ENCODE peak calls at places on chromosomes 1 and 21, in seven cellular contexts. One of them, this sample, is unnamed.

GRCh38 chr21:28212056-28212455 is 780.6 kb downstream of the LTN1 start:
- DNase-seq in Panc1: no peak
- DNase-seq in OCI-LY7: no peak
- DNase-seq in BE2C: no peak
- DNase-seq in left ventricle myocardium inferior: no peak
- DNase-seq in cardiac muscle cell: no peak
- DNase-seq in adrenal gland: no peak
- DNase-seq in this sample: no peak

GRCh38 chr1:173410133-173410793 is 66.9 kb upstream of the PRDX6 start:
- DNase-seq in left ventricle myocardium inferior: no peak
- DNase-seq in cardiac muscle cell: peak; percentile 33
- DNase-seq in BE2C: no peak
- DNase-seq in Panc1: no peak
- DNase-seq in OCI-LY7: peak; percentile 42
- DNase-seq in adrenal gland: no peak
- DNase-seq in this sample: no peak

GRCh38 chr1:58983633-58984301 is 199.9 kb upstream of the JUN start:
- DNase-seq in adrenal gland: no peak
- DNase-seq in BE2C: no peak
- DNase-seq in cardiac muscle cell: no peak
- DNase-seq in OCI-LY7: no peak
- DNase-seq in Panc1: no peak
- DNase-seq in left ventricle myocardium inferior: no peak
- DNase-seq in this sample: no peak

GRCh38 chr1:154499446-154499845 is 2.6 kb upstream of the TDRD10 start:
- DNase-seq in cardiac muscle cell: no peak
- DNase-seq in left ventricle myocardium inferior: no peak
- DNase-seq in BE2C: no peak
- DNase-seq in Panc1: no peak
- DNase-seq in OCI-LY7: no peak
- DNase-seq in adrenal gland: no peak
- DNase-seq in this sample: peak; percentile 8

GRCh38 chr1:4794020-4794780 is 139.8 kb downstream of the AJAP1 start:
- DNase-seq in adrenal gland: no peak
- DNase-seq in OCI-LY7: no peak
- DNase-seq in Panc1: no peak
- DNase-seq in BE2C: peak; percentile 25
- DNase-seq in cardiac muscle cell: no peak
- DNase-seq in left ventricle myocardium inferior: no peak
- DNase-seq in this sample: no peak

GRCh38 chr1:65729308-65729707 is 63.4 kb upstream of the PDE4B start:
- DNase-seq in left ventricle myocardium inferior: no peak
- DNase-seq in adrenal gland: no peak
- DNase-seq in cardiac muscle cell: no peak
- DNase-seq in BE2C: no peak
- DNase-seq in Panc1: no peak
- DNase-seq in OCI-LY7: no peak
- DNase-seq in this sample: no peak

GRCh38 chr1:197981546-197981945 is 64.4 kb downstream of the LHX9 start:
- DNase-seq in BE2C: no peak
- DNase-seq in Panc1: no peak
- DNase-seq in cardiac muscle cell: no peak
- DNase-seq in left ventricle myocardium inferior: no peak
- DNase-seq in OCI-LY7: no peak
- DNase-seq in adrenal gland: no peak
- DNase-seq in this sample: no peak

GRCh38 chr1:161311595-161312181 is 1.9 kb upstream of the MPZ start:
- DNase-seq in adrenal gland: peak; percentile 29
- DNase-seq in OCI-LY7: no peak
- DNase-seq in BE2C: no peak
- DNase-seq in left ventricle myocardium inferior: no peak
- DNase-seq in cardiac muscle cell: no peak
- DNase-seq in Panc1: no peak
- DNase-seq in this sample: no peak

GRCh38 chr1:22291057-22291456 is 148.2 kb upstream of the WNT4 start:
- DNase-seq in OCI-LY7: no peak
- DNase-seq in Panc1: no peak
- DNase-seq in left ventricle myocardium inferior: no peak
- DNase-seq in BE2C: no peak
- DNase-seq in cardiac muscle cell: no peak
- DNase-seq in adrenal gland: no peak
- DNase-seq in this sample: no peak

GRCh38 chr1:113210248-113210647 is 137.2 kb downstream of the LRIG2 start:
- DNase-seq in adrenal gland: no peak
- DNase-seq in left ventricle myocardium inferior: no peak
- DNase-seq in BE2C: no peak
- DNase-seq in cardiac muscle cell: no peak
- DNase-seq in Panc1: no peak
- DNase-seq in OCI-LY7: no peak
- DNase-seq in this sample: peak; percentile 25

GRCh38 chr1:223175633-223176032 is 32.6 kb upstream of the TLR5 start:
- DNase-seq in left ventricle myocardium inferior: no peak
- DNase-seq in OCI-LY7: no peak
- DNase-seq in Panc1: no peak
- DNase-seq in BE2C: no peak
- DNase-seq in cardiac muscle cell: no peak
- DNase-seq in adrenal gland: no peak
- DNase-seq in this sample: no peak

DNA sequence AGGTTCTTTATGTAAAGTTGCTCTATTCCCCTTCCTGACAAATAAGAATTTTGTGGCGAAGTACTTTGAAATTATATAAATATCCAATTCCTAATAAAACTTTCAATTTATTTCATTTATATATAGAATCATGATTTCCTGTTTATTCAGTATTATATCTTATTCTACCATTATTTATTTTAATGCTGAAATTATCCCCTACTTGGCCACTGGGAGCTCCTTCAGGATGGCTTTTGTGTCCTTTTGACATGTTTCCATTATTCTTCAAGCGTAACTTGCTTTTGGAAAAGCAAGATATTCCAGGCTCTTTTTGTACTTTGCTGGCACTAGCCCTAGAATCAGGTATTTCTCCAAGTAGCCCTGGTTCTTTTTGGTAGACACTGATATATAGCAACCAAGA is 67.2 kb upstream of the CACYBP start:
- DNase-seq in cardiac muscle cell: no peak
- DNase-seq in BE2C: no peak
- DNase-seq in left ventricle myocardium inferior: no peak
- DNase-seq in OCI-LY7: no peak
- DNase-seq in adrenal gland: no peak
- DNase-seq in Panc1: no peak
- DNase-seq in this sample: no peak
- TF ChIP-seq CTCF in cardiac muscle cell: no peak
- TF ChIP-seq CTCF in BE2C: no peak
- TF ChIP-seq CTCF in left ventricle myocardium inferior: no peak
- TF ChIP-seq CTCF in OCI-LY7: peak; percentile 30
- TF ChIP-seq CTCF in adrenal gland: no peak
- TF ChIP-seq CTCF in Panc1: no peak
- TF ChIP-seq CTCF in this sample: no peak

GRCh38 chr1:46026531-46026930 is 105.9 kb downstream of the PIK3R3 start:
- DNase-seq in BE2C: no peak
- DNase-seq in adrenal gland: no peak
- DNase-seq in OCI-LY7: no peak
- DNase-seq in left ventricle myocardium inferior: no peak
- DNase-seq in Panc1: no peak
- DNase-seq in cardiac muscle cell: peak; percentile 71
- DNase-seq in this sample: no peak
- H3K36me3 ChIP-seq in BE2C: no peaks in the 10 kb centered on the region
- H3K36me3 ChIP-seq in adrenal gland: no peaks in the 10 kb centered on the region
- H3K36me3 ChIP-seq in OCI-LY7: peaks cover 90% of the 10 kb centered on the region
- H3K36me3 ChIP-seq in left ventricle myocardium inferior: peaks cover 67% of the 10 kb centered on the region
- H3K36me3 ChIP-seq in Panc1: peaks cover 4% of the 10 kb centered on the region
- H3K36me3 ChIP-seq in cardiac muscle cell: peaks cover 22% of the 10 kb centered on the region
- H3K36me3 ChIP-seq in this sample: peaks cover 4% of the 10 kb centered on the region

DNA sequence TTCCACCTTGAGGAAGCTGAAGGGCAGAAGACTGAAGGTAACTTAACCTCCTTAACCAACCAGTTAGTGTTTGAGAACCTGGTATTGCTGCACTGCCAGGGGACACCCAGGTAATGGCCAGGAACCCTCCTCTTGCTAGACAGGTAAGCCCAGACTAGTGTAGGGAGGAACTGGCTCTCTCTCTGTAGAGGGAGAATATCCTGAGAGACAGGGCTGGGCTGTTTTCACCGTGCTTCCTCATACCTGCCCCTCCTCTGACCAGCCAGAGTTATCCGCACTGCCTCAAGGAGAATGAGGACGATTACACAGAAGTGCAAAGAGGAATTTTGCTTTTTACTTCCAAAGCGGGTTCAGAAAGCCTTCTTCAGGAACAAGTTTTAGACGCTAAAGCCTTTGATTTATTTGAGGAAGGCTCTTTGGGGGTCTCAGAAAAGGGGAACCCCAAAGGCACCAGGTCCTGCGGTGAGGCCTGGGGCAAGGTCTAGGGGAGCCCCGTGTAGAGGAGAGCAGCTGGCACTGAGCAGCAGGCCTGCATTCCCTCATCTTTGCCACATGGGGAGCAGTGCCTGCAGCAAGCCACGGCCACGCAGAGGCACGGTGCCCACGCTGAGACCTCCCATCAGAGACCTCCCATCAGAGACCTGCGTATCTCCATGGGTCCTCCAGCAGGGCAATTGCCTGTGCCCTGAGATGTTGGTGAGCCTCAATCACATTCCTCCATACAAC is 13.5 kb downstream of the GNG4 start:
- DNase-seq in Panc1: no peak
- DNase-seq in BE2C: no peak
- DNase-seq in adrenal gland: no peak
- DNase-seq in cardiac muscle cell: no peak
- DNase-seq in OCI-LY7: no peak
- DNase-seq in left ventricle myocardium inferior: no peak
- DNase-seq in this sample: peak; percentile 18
- TF ChIP-seq CTCF in Panc1: no peak
- TF ChIP-seq CTCF in BE2C: no peak
- TF ChIP-seq CTCF in adrenal gland: no peak
- TF ChIP-seq CTCF in cardiac muscle cell: peak; percentile 3
- TF ChIP-seq CTCF in OCI-LY7: no peak
- TF ChIP-seq CTCF in left ventricle myocardium inferior: no peak
- TF ChIP-seq CTCF in this sample: peak; percentile 6

GRCh38 chr1:6596886-6597776 is 5.5 kb downstream of the KLHL21 start:
- DNase-seq in OCI-LY7: no peak
- DNase-seq in adrenal gland: no peak
- DNase-seq in left ventricle myocardium inferior: no peak
- DNase-seq in Panc1: no peak
- DNase-seq in BE2C: no peak
- DNase-seq in cardiac muscle cell: no peak
- DNase-seq in this sample: no peak

GRCh38 chr1:6593810-6594209 is 8.9 kb downstream of the KLHL21 start:
- DNase-seq in adrenal gland: no peak
- DNase-seq in Panc1: no peak
- DNase-seq in BE2C: no peak
- DNase-seq in OCI-LY7: no peak
- DNase-seq in left ventricle myocardium inferior: no peak
- DNase-seq in cardiac muscle cell: no peak
- DNase-seq in this sample: no peak

GRCh38 chr1:6596351-6596750 is 6.3 kb downstream of the KLHL21 start:
- DNase-seq in OCI-LY7: no peak
- DNase-seq in cardiac muscle cell: no peak
- DNase-seq in left ventricle myocardium inferior: no peak
- DNase-seq in BE2C: no peak
- DNase-seq in Panc1: no peak
- DNase-seq in adrenal gland: no peak
- DNase-seq in this sample: no peak

GRCh38 chr1:6592865-6593593 is 9.6 kb downstream of the KLHL21 start:
- DNase-seq in BE2C: no peak
- DNase-seq in OCI-LY7: no peak
- DNase-seq in left ventricle myocardium inferior: no peak
- DNase-seq in cardiac muscle cell: no peak
- DNase-seq in adrenal gland: no peak
- DNase-seq in Panc1: no peak
- DNase-seq in this sample: no peak

GRCh38 chr1:6594977-6595740 is 7.5 kb downstream of the KLHL21 start:
- DNase-seq in Panc1: no peak
- DNase-seq in OCI-LY7: no peak
- DNase-seq in cardiac muscle cell: no peak
- DNase-seq in BE2C: no peak
- DNase-seq in left ventricle myocardium inferior: no peak
- DNase-seq in adrenal gland: no peak
- DNase-seq in this sample: no peak
- H3K36me3 ChIP-seq in Panc1: peaks cover 2% of the 10 kb centered on the region
- H3K36me3 ChIP-seq in OCI-LY7: peaks cover 44% of the 10 kb centered on the region
- H3K36me3 ChIP-seq in cardiac muscle cell: peaks cover 53% of the 10 kb centered on the region
- H3K36me3 ChIP-seq in BE2C: peaks cover 39% of the 10 kb centered on the region
- H3K36me3 ChIP-seq in left ventricle myocardium inferior: peaks cover 91% of the 10 kb centered on the region
- H3K36me3 ChIP-seq in adrenal gland: no peaks in the 10 kb centered on the region
- H3K36me3 ChIP-seq in this sample: peaks cover 57% of the 10 kb centered on the region

DNA sequence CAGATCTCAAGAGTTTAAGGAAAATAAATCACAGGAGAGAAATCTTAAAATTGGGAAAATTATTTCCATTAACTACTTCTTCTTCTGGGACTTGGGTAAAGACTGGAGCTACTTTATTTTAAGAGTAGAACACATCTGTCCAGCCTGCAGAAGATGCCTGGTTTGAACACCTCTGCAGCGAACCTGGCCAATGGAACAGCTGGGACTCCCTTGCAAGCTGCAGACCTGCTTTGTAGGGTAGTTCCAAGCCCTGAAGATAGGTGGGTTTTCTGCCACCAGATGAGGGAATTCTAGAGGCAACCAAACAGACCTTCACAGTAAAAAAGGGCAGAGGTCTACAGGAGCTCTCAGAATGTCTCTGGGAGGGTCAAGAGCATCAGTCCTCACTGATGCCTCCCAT is 86.5 kb upstream of the CACNA1E start:
- DNase-seq in BE2C: no peak
- DNase-seq in cardiac muscle cell: no peak
- DNase-seq in Panc1: no peak
- DNase-seq in OCI-LY7: no peak
- DNase-seq in left ventricle myocardium inferior: no peak
- DNase-seq in adrenal gland: no peak
- DNase-seq in this sample: no peak
- TF ChIP-seq CTCF in BE2C: no peak
- TF ChIP-seq CTCF in cardiac muscle cell: no peak
- TF ChIP-seq CTCF in Panc1: no peak
- TF ChIP-seq CTCF in OCI-LY7: no peak
- TF ChIP-seq CTCF in left ventricle myocardium inferior: no peak
- TF ChIP-seq CTCF in adrenal gland: no peak
- TF ChIP-seq CTCF in this sample: no peak

DNA sequence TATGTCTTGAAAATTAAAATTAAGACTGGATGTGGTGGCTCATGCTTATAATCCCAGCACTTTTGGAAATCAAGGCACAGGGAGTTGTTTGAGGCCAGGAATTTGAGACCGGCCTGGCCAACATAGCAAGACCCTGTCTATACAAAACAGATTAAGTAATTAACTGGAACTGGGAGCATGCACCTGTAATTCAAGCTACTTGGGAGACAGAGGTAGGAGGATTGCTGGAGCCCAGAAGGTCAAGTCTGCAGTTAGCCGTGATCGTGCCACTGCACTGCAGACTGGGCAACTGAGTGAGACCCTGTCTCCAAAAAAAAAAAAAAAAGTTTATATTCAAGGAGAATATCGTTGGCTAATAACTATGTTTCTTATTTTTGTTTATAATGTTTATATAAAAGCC is 139.2 kb downstream of the USP25 start:
- DNase-seq in cardiac muscle cell: no peak
- DNase-seq in BE2C: no peak
- DNase-seq in Panc1: no peak
- DNase-seq in OCI-LY7: no peak
- DNase-seq in adrenal gland: no peak
- DNase-seq in left ventricle myocardium inferior: no peak
- DNase-seq in this sample: no peak
- H3K36me3 ChIP-seq in cardiac muscle cell: peaks cover 43% of the 10 kb centered on the region
- H3K36me3 ChIP-seq in BE2C: no peaks in the 10 kb centered on the region
- H3K36me3 ChIP-seq in Panc1: peaks cover 2% of the 10 kb centered on the region
- H3K36me3 ChIP-seq in OCI-LY7: peaks cover 13% of the 10 kb centered on the region
- H3K36me3 ChIP-seq in adrenal gland: no peaks in the 10 kb centered on the region
- H3K36me3 ChIP-seq in left ventricle myocardium inferior: peaks cover 63% of the 10 kb centered on the region
- H3K36me3 ChIP-seq in this sample: peaks cover 1% of the 10 kb centered on the region

GRCh38 chr1:37474051-37474696 is at the start of gene ZC3H12A:
- DNase-seq in adrenal gland: peak; percentile 95
- DNase-seq in cardiac muscle cell: peak; percentile 92
- DNase-seq in Panc1: no peak
- DNase-seq in OCI-LY7: peak; percentile 92
- DNase-seq in BE2C: peak; percentile 86
- DNase-seq in left ventricle myocardium inferior: peak; percentile 90
- DNase-seq in this sample: peak; percentile 75
- TF ChIP-seq CTCF in adrenal gland: no peak
- TF ChIP-seq CTCF in cardiac muscle cell: no peak
- TF ChIP-seq CTCF in Panc1: no peak
- TF ChIP-seq CTCF in OCI-LY7: no peak
- TF ChIP-seq CTCF in BE2C: no peak
- TF ChIP-seq CTCF in left ventricle myocardium inferior: no peak
- TF ChIP-seq CTCF in this sample: no peak

This sample was measured in bronchial epithelial cell.